ENCODE peak calls at places on chromosomes 4 and X, in five cellular contexts. O, J, N, L and S are unnamed samples.

GRCh38 chr4:94892051-94892450 is 134.3 kb downstream of the BMPR1B start:
- DNase-seq in J (no peak), N (no peak), O (peak; percentile 35), L (no peak), S (no peak)

GRCh38 chr4:170122252-170122651 is 32.5 kb upstream of the AADAT start:
- DNase-seq in L (no peak), J (no peak), N (no peak), O (no peak), S (no peak)

GRCh38 chr4:5982156-5982973 is 35.9 kb downstream of the C4orf50 start:
- DNase-seq in O (no peak), L (no peak), N (no peak), J (no peak), S (no peak)

GRCh38 chr4:6991771-6992557 is 51.2 kb upstream of the TADA2B start:
- DNase-seq in L (peak; percentile 79), J (no peak), N (no peak), O (no peak), S (peak; percentile 84)

GRCh38 chr4:1807258-1807777 is 14.2 kb downstream of the FGFR3 start:
- DNase-seq in N (no peak), O (no peak), L (no peak), J (no peak), S (no peak)

GRCh38 chr4:122663814-122664610 is 43.1 kb upstream of the IL21 start:
- DNase-seq in J (no peak), O (no peak), L (peak; percentile 45), N (no peak), S (peak; percentile 48)

GRCh38 chr4:166501941-166502382 is 628.9 kb downstream of the TLL1 start:
- DNase-seq in J (peak; percentile 19), N (no peak), L (no peak), O (peak; percentile 35), S (no peak)

GRCh38 chrX:148288451-148288850 is 212.0 kb upstream of the AFF2 start:
- DNase-seq in O (no peak), N (no peak), L (no peak), J (no peak), S (no peak)